ENCODE peak calls at places on chromosomes 12 and 14, in four cellular contexts. One of them, this sample, is unnamed.

GRCh38 chr12:121494093-121494787 is 86.6 kb downstream of the KDM2B start:
- DNase-seq in GM23248: peak; percentile 46
- DNase-seq in HCT116: peak; percentile 8
- DNase-seq in fibroblast of lung: no peak
- DNase-seq in this sample: no peak

GRCh38 chr12:53274445-53274844 is 6.3 kb downstream of the ESPL1 start:
- DNase-seq in GM23248: no peak
- DNase-seq in HCT116: no peak
- DNase-seq in fibroblast of lung: no peak
- DNase-seq in this sample: no peak

GRCh38 chr12:26523708-26524150 is 309.3 kb downstream of the ITPR2 start:
- DNase-seq in GM23248: peak; percentile 93
- DNase-seq in HCT116: no peak
- DNase-seq in fibroblast of lung: peak; percentile 93
- DNase-seq in this sample: peak; percentile 79

GRCh38 chr12:108689314-108690190 is 41.8 kb downstream of the CORO1C start:
- DNase-seq in GM23248: peak; percentile 54
- DNase-seq in HCT116: peak; percentile 27
- DNase-seq in fibroblast of lung: peak; percentile 60
- DNase-seq in this sample: no peak

GRCh38 chr12:75579552-75579951 is 68.1 kb upstream of the KRR1 start:
- DNase-seq in GM23248: no peak
- DNase-seq in HCT116: no peak
- DNase-seq in fibroblast of lung: no peak
- DNase-seq in this sample: no peak

GRCh38 chr12:72271401-72271740 is 799 bp upstream of the TRHDE start:
- DNase-seq in GM23248: peak; percentile 34
- DNase-seq in HCT116: no peak
- DNase-seq in fibroblast of lung: peak; percentile 71
- DNase-seq in this sample: no peak

GRCh38 chr14:74655597-74656389 is 43.8 kb upstream of the LTBP2 start:
- DNase-seq in GM23248: peak; percentile 84
- DNase-seq in HCT116: no peak
- DNase-seq in fibroblast of lung: peak; percentile 76
- DNase-seq in this sample: no peak

GRCh38 chr12:106133136-106134087 is 5.3 kb downstream of the NUAK1 start:
- DNase-seq in GM23248: peak; percentile 67
- DNase-seq in HCT116: no peak
- DNase-seq in fibroblast of lung: peak; percentile 81
- DNase-seq in this sample: no peak

GRCh38 chr14:81096656-81097055 is 124.1 kb downstream of the GTF2A1 start:
- DNase-seq in GM23248: no peak
- DNase-seq in HCT116: no peak
- DNase-seq in fibroblast of lung: no peak
- DNase-seq in this sample: no peak

GRCh38 chr12:110577717-110578521 is 5.2 kb downstream of the PPTC7 start:
- DNase-seq in GM23248: peak; percentile 94
- DNase-seq in HCT116: peak; percentile 97
- DNase-seq in fibroblast of lung: peak; percentile 93
- DNase-seq in this sample: no peak

GRCh38 chr14:36194645-36195044 is 18.1 kb upstream of the PTCSC3 start:
- DNase-seq in GM23248: no peak
- DNase-seq in HCT116: no peak
- DNase-seq in fibroblast of lung: no peak
- DNase-seq in this sample: no peak

GRCh38 chr14:35878272-35879140 is 52.4 kb downstream of the BRMS1L start:
- DNase-seq in GM23248: peak; percentile 89
- DNase-seq in HCT116: peak; percentile 12
- DNase-seq in fibroblast of lung: peak; percentile 89
- DNase-seq in this sample: no peak

DNA sequence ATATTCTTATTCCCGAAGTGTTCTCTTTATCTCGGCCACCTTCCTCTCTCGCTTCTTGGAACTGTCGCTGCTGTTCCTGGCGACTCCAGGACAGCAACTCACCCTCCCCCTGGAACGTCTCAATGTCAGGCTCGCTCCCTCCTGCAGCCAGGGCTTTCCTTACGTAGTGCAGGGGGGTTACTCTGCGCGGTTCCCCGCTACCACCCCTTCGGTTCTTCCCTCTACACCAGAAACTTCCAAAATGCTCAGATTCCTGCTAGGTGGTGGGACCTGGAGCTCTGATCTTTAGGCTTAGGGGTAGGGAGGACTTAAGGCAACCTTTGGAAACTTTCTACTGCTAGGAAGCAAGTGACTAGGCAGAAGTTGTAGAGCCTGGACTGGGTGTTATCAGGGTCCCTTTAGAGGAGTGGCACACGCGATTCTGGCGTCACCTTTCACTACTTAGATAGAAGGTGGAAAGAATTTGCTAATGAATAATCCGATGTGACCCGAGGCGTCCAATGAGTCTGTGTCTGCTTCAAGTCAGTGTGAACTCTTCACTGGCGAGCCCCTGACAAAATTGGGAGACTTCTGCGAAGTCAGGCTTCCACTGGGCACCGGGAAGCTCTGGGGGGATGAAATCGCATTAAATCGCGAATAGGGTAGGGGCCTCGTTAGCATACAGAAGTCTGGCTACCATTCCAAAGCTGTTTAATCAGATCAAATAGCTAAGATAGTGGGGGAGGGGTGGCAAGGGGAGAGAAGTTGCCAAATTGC is 900 bp upstream of the DPF3 start:
- DNase-seq in GM23248: peak; percentile 30
- DNase-seq in HCT116: no peak
- DNase-seq in fibroblast of lung: peak; percentile 27
- DNase-seq in this sample: no peak
- TF ChIP-seq EZH2 in GM23248: no peak
- TF ChIP-seq EZH2 in HCT116: no peak
- TF ChIP-seq EZH2 in fibroblast of lung: no peak
- TF ChIP-seq EZH2 in this sample: no peak

DNA sequence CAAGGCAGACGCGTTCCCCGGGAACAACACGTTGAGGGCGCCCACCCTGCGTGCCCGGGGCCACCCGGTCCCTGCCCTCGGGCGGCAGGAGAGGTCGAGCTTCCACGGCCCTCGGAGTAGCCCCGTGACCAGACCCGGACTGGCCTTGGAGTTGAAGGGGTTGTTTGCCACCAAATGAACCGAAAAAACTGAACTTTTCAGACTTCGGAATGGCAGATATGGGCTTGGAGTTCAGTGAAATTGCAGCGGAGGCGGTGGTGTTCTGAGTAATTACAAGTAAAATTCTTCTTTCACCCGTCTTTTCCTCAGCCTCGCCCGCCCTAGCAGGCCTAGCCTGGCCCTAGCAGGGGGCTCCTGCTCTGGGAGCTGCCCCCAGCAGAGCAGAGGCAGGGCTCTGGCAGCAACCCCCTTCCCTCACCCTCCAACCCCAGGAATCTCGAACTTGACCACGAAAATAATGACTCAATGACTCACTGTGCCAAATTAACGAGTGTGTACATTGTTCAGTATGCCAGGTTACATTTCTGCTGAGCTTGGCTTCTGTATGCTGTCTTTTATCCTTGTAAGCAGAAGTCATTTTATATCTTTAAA is 1.1 kb downstream of the PAPLN start:
- DNase-seq in GM23248: peak; percentile 77
- DNase-seq in HCT116: peak; percentile 6
- DNase-seq in fibroblast of lung: peak; percentile 88
- DNase-seq in this sample: no peak
- TF ChIP-seq EZH2 in GM23248: peak; percentile 27
- TF ChIP-seq EZH2 in HCT116: no peak
- TF ChIP-seq EZH2 in fibroblast of lung: peak; percentile 37
- TF ChIP-seq EZH2 in this sample: no peak

DNA sequence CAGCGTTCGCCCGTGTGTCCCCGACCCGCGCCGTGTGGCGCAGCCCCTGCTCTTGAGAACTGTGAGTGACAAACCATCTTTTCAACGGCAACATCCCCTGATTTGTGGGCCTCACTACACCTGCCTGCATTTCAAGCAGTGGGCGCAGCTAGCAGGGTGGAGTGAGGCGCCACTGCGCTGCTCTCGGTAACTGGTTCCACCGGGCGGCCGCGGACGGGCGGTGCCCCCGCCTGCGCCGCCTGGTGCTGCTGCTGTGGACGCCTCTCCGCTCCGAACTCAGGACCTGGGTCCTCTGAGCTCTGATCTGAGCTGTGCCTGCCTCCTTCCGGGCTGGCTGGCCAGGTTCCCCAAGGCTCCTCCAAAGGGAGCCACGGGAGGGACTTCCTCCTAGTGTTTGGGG is 5.9 kb upstream of the DEGS2 start:
- DNase-seq in GM23248: no peak
- DNase-seq in HCT116: no peak
- DNase-seq in fibroblast of lung: no peak
- DNase-seq in this sample: no peak
- TF ChIP-seq EZH2 in GM23248: no peak
- TF ChIP-seq EZH2 in HCT116: no peak
- TF ChIP-seq EZH2 in fibroblast of lung: no peak
- TF ChIP-seq EZH2 in this sample: no peak

GRCh38 chr14:101508948-101509729 is 52.2 kb upstream of the DIO3 start:
- DNase-seq in GM23248: no peak
- DNase-seq in HCT116: no peak
- DNase-seq in fibroblast of lung: no peak
- DNase-seq in this sample: no peak
- TF ChIP-seq EZH2 in GM23248: no peak
- TF ChIP-seq EZH2 in HCT116: no peak
- TF ChIP-seq EZH2 in fibroblast of lung: no peak
- TF ChIP-seq EZH2 in this sample: no peak